ENCODE peak calls at places on chromosomes 3 and 15, in eight cellular contexts. J is stimulated activated CD4-positive, alpha-beta T cell treated with anti-CD3 and anti-CD28 coated beads, Interleukin-15, amount 100 ng/mL, for 1 hour; K is naive thymus-derived CD8-positive, alpha-beta T cell; P is right cardiac atrium; B is hepatocyte; I is mesendoderm; U is activated gamma-delta T cell treated with Interleukin-2 at 50 U/mL for 16 hours; S is G401. A is an unnamed sample.

GRCh38 chr3:14379842-14380241 is 22.6 kb upstream of the SLC6A6 start:
- DNase-seq in J (no peak), K (no peak), P (peak), B (no peak), I (no peak), U (no peak), S (no peak), A (no peak)

GRCh38 chr15:101451886-101452285 is 37.6 kb downstream of the PCSK6 start:
- DNase-seq in J (no peak), K (no peak), P (no peak), B (no peak), I (no peak), U (no peak), S (no peak), A (no peak)

GRCh38 chr3:159032311-159032710 is 230.5 kb downstream of the MFSD1 start:
- DNase-seq in J (no peak), K (no peak), P (no peak), B (no peak), I (no peak), U (no peak), S (no peak), A (no peak)

GRCh38 chr3:171125010-171125409 is 98.5 kb upstream of the SLC2A2 start:
- DNase-seq in J (no peak), K (no peak), P (no peak), B (no peak), I (no peak), U (no peak), S (no peak), A (no peak)

GRCh38 chr3:151383956-151384355 is 597 bp downstream of the P2RY12 start:
- DNase-seq in J (no peak), K (no peak), P (no peak), B (no peak), I (no peak), U (no peak), S (no peak), A (no peak)

GRCh38 chr3:97958396-97958795 is 13.8 kb downstream of the RIOX2 start:
- DNase-seq in J (no peak), K (no peak), P (no peak), B (no peak), I (no peak), U (no peak), S (no peak), A (no peak)

GRCh38 chr3:194287977-194288706 is 63.0 kb downstream of the CPN2 start:
- DNase-seq in J (no peak), K (no peak), P (no peak), B (no peak), I (no peak), U (no peak), S (no peak), A (no peak)

GRCh38 chr3:8343058-8343457 is 158.6 kb upstream of the LMCD1 start:
- DNase-seq in J (no peak), K (no peak), P (no peak), B (no peak), I (no peak), U (no peak), S (no peak), A (no peak)

GRCh38 chr3:188772886-188773285 is 398.9 kb upstream of the TPRG1 start:
- DNase-seq in J (no peak), K (no peak), P (no peak), B (peak), I (no peak), U (no peak), S (peak), A (no peak)

GRCh38 chr15:93047621-93048425 is 41.2 kb downstream of the RGMA start:
- DNase-seq in J (no peak), K (no peak), P (no peak), B (no peak), I (no peak), U (peak), S (no peak), A (no peak)

GRCh38 chr3:113873814-113874526 is 35.4 kb downstream of the GRAMD1C start:
- DNase-seq in J (no peak), K (no peak), P (no peak), B (no peak), I (no peak), U (no peak), S (no peak), A (no peak)

GRCh38 chr3:50300681-50301254 is 1.6 kb upstream of the HYAL3 start:
- DNase-seq in J (no peak), K (no peak), P (no peak), B (no peak), I (no peak), U (no peak), S (no peak), A (no peak)

GRCh38 chr3:183810643-183811594 is 14.5 kb downstream of the MAP6D1 start:
- DNase-seq in J (no peak), K (no peak), P (no peak), B (no peak), I (no peak), U (no peak), S (no peak), A (no peak)

GRCh38 chr15:63933522-63933921 is 99.8 kb upstream of the HERC1 start:
- DNase-seq in J (no peak), K (no peak), P (no peak), B (no peak), I (no peak), U (no peak), S (no peak), A (no peak)

GRCh38 chr3:14234197-14235002 is 55.8 kb downstream of the LSM3 start:
- DNase-seq in J (no peak), K (no peak), P (peak), B (peak), I (no peak), U (no peak), S (peak), A (no peak)

GRCh38 chr15:87733005-87733404 is 523.5 kb downstream of the NTRK3 start:
- DNase-seq in J (no peak), K (no peak), P (no peak), B (peak), I (peak), U (no peak), S (no peak), A (no peak)

GRCh38 chr3:49410844-49411549 is 779 bp downstream of the RHOA start:
- DNase-seq in J (no peak), K (no peak), P (no peak), B (no peak), I (no peak), U (no peak), S (no peak), A (no peak)

GRCh38 chr3:24341668-24342067 is 153.0 kb downstream of the THRB start:
- DNase-seq in J (no peak), K (no peak), P (no peak), B (no peak), I (no peak), U (no peak), S (no peak), A (no peak)

A was measured in cerebellar cortex.